ENCODE peak calls at places on chromosomes 11 and 22, in nine cellular contexts. K, W, H, G, V, N, R, J and Q are unnamed samples.

GRCh38 chr11:10605941-10606381 is 37.5 kb upstream of the LYVE1 start:
- DNase-seq in K (no peak), W (no peak), H (no peak), G (no peak), V (no peak), N (no peak), R (no peak), J (no peak), Q (peak; percentile 27)

GRCh38 chr11:126495281-126495680 is 139.8 kb downstream of the ST3GAL4 start:
- DNase-seq in K (no peak), W (no peak), H (no peak), G (no peak), V (no peak), N (no peak), R (no peak), J (no peak), Q (no peak)

GRCh38 chr11:109486129-109486528 is 64.1 kb downstream of the C11orf87 start:
- DNase-seq in K (no peak), W (no peak), H (no peak), G (no peak), V (no peak), N (no peak), R (no peak), J (peak; percentile 97), Q (no peak)

GRCh38 chr11:70712471-70712870 is 314.1 kb downstream of the CTTN start:
- DNase-seq in K (no peak), W (no peak), H (no peak), G (no peak), V (no peak), N (no peak), R (no peak), J (no peak), Q (no peak)

GRCh38 chr11:6617315-6617781 is 1.9 kb downstream of the TPP1 start:
- DNase-seq in K (no peak), W (no peak), H (no peak), G (no peak), V (no peak), N (no peak), R (no peak), J (no peak), Q (no peak)

GRCh38 chr11:45332486-45332934 is 46.4 kb upstream of the SYT13 start:
- DNase-seq in K (peak; percentile 22), W (peak; percentile 35), H (no peak), G (no peak), V (peak; percentile 22), N (peak; percentile 14), R (peak; percentile 22), J (peak; percentile 9), Q (no peak)

GRCh38 chr11:57478971-57479663 is 18.8 kb downstream of the RTN4RL2 start:
- DNase-seq in K (no peak), W (no peak), H (no peak), G (no peak), V (no peak), N (no peak), R (no peak), J (no peak), Q (no peak)

GRCh38 chr11:102637731-102638130 is 12.6 kb upstream of the MMP20 start:
- DNase-seq in K (no peak), W (peak; percentile 56), H (no peak), G (no peak), V (no peak), N (no peak), R (no peak), J (no peak), Q (no peak)

GRCh38 chr11:197741-198235 is 4.9 kb downstream of the SCGB1C1 start:
- DNase-seq in K (no peak), W (no peak), H (no peak), G (no peak), V (no peak), N (no peak), R (no peak), J (no peak), Q (no peak)

GRCh38 chr22:44363980-44364749 is 51.4 kb upstream of the SHISAL1 start:
- DNase-seq in K (no peak), W (no peak), H (no peak), G (no peak), V (no peak), N (no peak), R (no peak), J (no peak), Q (no peak)

GRCh38 chr11:27876209-27876775 is 176.0 kb upstream of the BDNF start:
- DNase-seq in K (no peak), W (no peak), H (no peak), G (no peak), V (no peak), N (no peak), R (no peak), J (no peak), Q (no peak)

GRCh38 chr11:116055064-116055463 is 550.8 kb upstream of the CADM1 start:
- DNase-seq in K (no peak), W (no peak), H (no peak), G (no peak), V (no peak), N (no peak), R (no peak), J (no peak), Q (no peak)

GRCh38 chr11:91790346-91790745 is 434.3 kb upstream of the FAT3 start:
- DNase-seq in K (no peak), W (no peak), H (no peak), G (no peak), V (no peak), N (no peak), R (no peak), J (no peak), Q (no peak)

GRCh38 chr11:118152552-118153471 is at the start of gene SCN4B:
- DNase-seq in K (peak; percentile 11), W (no peak), H (no peak), G (no peak), V (no peak), N (peak; percentile 84), R (no peak), J (peak; percentile 63), Q (no peak)

GRCh38 chr22:39135092-39135896 is 17.2 kb downstream of the CBX7 start:
- DNase-seq in K (no peak), W (no peak), H (no peak), G (no peak), V (no peak), N (no peak), R (peak; percentile 38), J (peak; percentile 24), Q (no peak)

GRCh38 chr11:58392741-58393140 is 13.9 kb downstream of the OR5B3 start:
- DNase-seq in K (no peak), W (no peak), H (no peak), G (no peak), V (no peak), N (no peak), R (no peak), J (no peak), Q (no peak)

GRCh38 chr22:23533328-23533762 is 46.7 kb downstream of the IGLL1 start:
- DNase-seq in K (peak; percentile 41), W (no peak), H (no peak), G (no peak), V (no peak), N (no peak), R (no peak), J (peak; percentile 49), Q (no peak)

GRCh38 chr11:107719557-107720304 is 7.9 kb upstream of the SLN start:
- DNase-seq in K (no peak), W (peak; percentile 38), H (no peak), G (no peak), V (no peak), N (peak; percentile 88), R (no peak), J (no peak), Q (no peak)

GRCh38 chr11:112477929-112478317 is 217.3 kb upstream of the PLET1 start:
- DNase-seq in K (no peak), W (peak; percentile 48), H (no peak), G (no peak), V (no peak), N (no peak), R (no peak), J (peak; percentile 37), Q (no peak)

GRCh38 chr11:125423247-125423849 is 72.7 kb downstream of the FEZ1 start:
- DNase-seq in K (no peak), W (no peak), H (no peak), G (no peak), V (no peak), N (no peak), R (no peak), J (no peak), Q (no peak)

GRCh38 chr11:72443016-72443415 is 8.7 kb upstream of the CLPB start:
- DNase-seq in K (no peak), W (peak; percentile 26), H (no peak), G (no peak), V (no peak), N (no peak), R (no peak), J (no peak), Q (no peak)